ENCODE peak calls at places on chromosomes 1 and 21, in seven cellular contexts. A is sigmoid colon; D is T-helper 22 cell; S is stimulated activated naive CD8-positive, alpha-beta T cell treated with anti-CD3 and anti-CD28 coated beads, Interleukin-15, amount 100 ng/mL, for 72 hours; H is RPMI8226; V is H4; C is ovary. O is an unnamed sample.

GRCh38 chr1:191528275-191528674 is 630.0 kb upstream of the RGS18 start:
- DNase-seq in V (no peak), A (no peak), D (no peak), C (no peak), H (no peak), S (no peak), O (no peak)

GRCh38 chr1:205495237-205495823 is 9.1 kb upstream of the CDK18 start:
- DNase-seq in A (no peak), V (no peak), D (no peak), C (no peak), S (no peak), H (no peak), O (no peak)

GRCh38 chr1:93615201-93616150 is 66.2 kb downstream of the BCAR3 start:
- DNase-seq in C (no peak), V (peak; percentile 51), D (no peak), H (no peak), S (peak; percentile 79), A (peak; percentile 52), O (no peak)

GRCh38 chr1:3652538-3653285 is 396 bp downstream of the TP73 start:
- DNase-seq in C (no peak), V (no peak), H (no peak), A (no peak), D (no peak), S (no peak), O (peak; percentile 60)

GRCh38 chr1:205296154-205296553 is 25.4 kb downstream of the NUAK2 start:
- DNase-seq in A (no peak), S (no peak), C (no peak), V (no peak), H (no peak), D (no peak), O (no peak)

GRCh38 chr1:92713939-92714338 is 71.0 kb downstream of the EVI5 start:
- DNase-seq in C (no peak), S (no peak), D (no peak), V (no peak), A (no peak), H (no peak), O (no peak)

GRCh38 chr1:115837762-115838421 is 3.0 kb downstream of the NHLH2 start:
- DNase-seq in C (no peak), S (no peak), V (no peak), H (no peak), A (no peak), D (no peak), O (peak; percentile 30)

GRCh38 chr21:17828223-17828622 is 9.1 kb upstream of the C21orf91 start:
- DNase-seq in S (no peak), V (peak; percentile 47), D (no peak), A (no peak), C (no peak), H (no peak), O (no peak)

GRCh38 chr1:184283999-184284398 is 102.8 kb upstream of the C1orf21 start:
- DNase-seq in C (peak; percentile 52), V (peak; percentile 79), S (no peak), A (peak; percentile 90), D (no peak), H (no peak), O (no peak)

GRCh38 chr1:244012232-244012631 is 38.9 kb upstream of the ZBTB18 start:
- DNase-seq in S (no peak), D (no peak), C (no peak), H (no peak), V (no peak), A (no peak), O (no peak)

GRCh38 chr1:205262706-205263105 is 35.0 kb downstream of the TMCC2 start:
- DNase-seq in C (no peak), H (no peak), S (no peak), D (no peak), A (no peak), V (no peak), O (no peak)

GRCh38 chr1:218665216-218665615 is 320.1 kb downstream of the TGFB2 start:
- DNase-seq in C (peak; percentile 45), H (no peak), S (no peak), D (no peak), A (peak; percentile 75), V (peak; percentile 74), O (no peak)

GRCh38 chr1:37478451-37478871 is 4.1 kb downstream of the ZC3H12A start:
- DNase-seq in H (no peak), C (no peak), A (no peak), V (no peak), D (peak; percentile 51), S (peak; percentile 71), O (no peak)

GRCh38 chr1:209409786-209410185 is 173.7 kb upstream of the CAMK1G start:
- DNase-seq in S (no peak), D (no peak), H (no peak), A (no peak), V (peak; percentile 47), C (no peak), O (no peak)

GRCh38 chr1:184156521-184157395 is 105.2 kb downstream of the TSEN15 start:
- DNase-seq in D (no peak), H (no peak), V (no peak), C (no peak), A (no peak), S (no peak), O (no peak)

GRCh38 chr1:94658221-94658620 is 116.7 kb upstream of the F3 start:
- DNase-seq in V (no peak), S (no peak), C (no peak), A (no peak), H (no peak), D (no peak), O (no peak)

GRCh38 chr1:218397752-218398339 is 52.7 kb downstream of the TGFB2 start:
- DNase-seq in S (no peak), H (no peak), V (no peak), A (no peak), C (no peak), D (no peak), O (peak; percentile 53)

O was measured in HuH-7.5.